ENCODE peak calls at places on chromosomes 7 and 10, in four cellular contexts. N, D, R and O are unnamed samples.

GRCh38 chr7:303884-304573 is 14.1 kb downstream of the FOXL3 start:
- DNase-seq in N (no peak), D (no peak), R (peak; percentile 51), O (peak; percentile 39)

GRCh38 chr7:137097111-137097510 is 228.7 kb downstream of the CHRM2 start:
- DNase-seq in N (no peak), D (no peak), R (no peak), O (no peak)

GRCh38 chr10:69731184-69731583 is 70.5 kb upstream of the COL13A1 start:
- DNase-seq in N (peak; percentile 73), D (no peak), R (peak; percentile 91), O (no peak)

GRCh38 chr10:100970076-100970913 is 991 bp downstream of the SEMA4G start:
- DNase-seq in N (no peak), D (no peak), R (no peak), O (no peak)

GRCh38 chr10:71472912-71473311 is 76.2 kb downstream of the CDH23 start:
- DNase-seq in N (no peak), D (no peak), R (no peak), O (no peak)

GRCh38 chr7:130941322-130942210 is 207.6 kb upstream of the KLF14 start:
- DNase-seq in N (peak; percentile 63), D (peak; percentile 49), R (no peak), O (peak; percentile 67)

GRCh38 chr10:63133787-63134557 is 844 bp downstream of the NRBF2 start:
- DNase-seq in N (peak; percentile 73), D (peak; percentile 60), R (no peak), O (no peak)

GRCh38 chr10:91776266-91776665 is 22.0 kb upstream of the TNKS2 start:
- DNase-seq in N (no peak), D (no peak), R (no peak), O (no peak)

GRCh38 chr7:66255533-66256100 is 50.5 kb downstream of the TPST1 start:
- DNase-seq in N (peak; percentile 14), D (no peak), R (no peak), O (no peak)

GRCh38 chr7:81725496-81726117 is 44.2 kb downstream of the HGF start:
- DNase-seq in N (peak; percentile 93), D (no peak), R (no peak), O (no peak)

GRCh38 chr10:112650588-112651030 is 203.6 kb downstream of the VTI1A start:
- DNase-seq in N (peak; percentile 58), D (no peak), R (no peak), O (no peak)

GRCh38 chr10:47158116-47159071 is 141.6 kb upstream of the GDF10 start:
- DNase-seq in N (no peak), D (no peak), R (no peak), O (no peak)

GRCh38 chr7:87129332-87129731 is 22.9 kb upstream of the DMTF1 start:
- DNase-seq in N (no peak), D (no peak), R (no peak), O (no peak)

GRCh38 chr7:19713676-19714075 is 4.8 kb upstream of the POLR1F start:
- DNase-seq in N (peak; percentile 82), D (peak; percentile 19), R (no peak), O (no peak)

GRCh38 chr10:48470115-48470892 is 134.6 kb downstream of the ARHGAP22 start:
- DNase-seq in N (no peak), D (no peak), R (peak; percentile 56), O (no peak)

GRCh38 chr10:48545462-48546145 is 59.3 kb downstream of the ARHGAP22 start:
- DNase-seq in N (no peak), D (no peak), R (no peak), O (no peak)

GRCh38 chr10:119208553-119208940 is 1.2 kb downstream of the GRK5 start:
- DNase-seq in N (peak; percentile 6), D (no peak), R (no peak), O (no peak)

GRCh38 chr10:123562387-123562786 is 103.8 kb upstream of the GPR26 start:
- DNase-seq in N (no peak), D (no peak), R (no peak), O (no peak)

GRCh38 chr10:36489928-36490279 is 635.5 kb upstream of the ANKRD30A start:
- DNase-seq in N (peak; percentile 96), D (no peak), R (no peak), O (no peak)

GRCh38 chr7:16203065-16203464 is 218.3 kb downstream of the CRPPA start:
- DNase-seq in N (peak; percentile 54), D (no peak), R (no peak), O (no peak)

GRCh38 chr7:13989138-13989943 is at the start of gene ETV1:
- DNase-seq in N (peak; percentile 65), D (peak; percentile 35), R (peak; percentile 82), O (peak; percentile 76)

GRCh38 chr10:33279276-33279675 is 55.2 kb downstream of the NRP1 start:
- DNase-seq in N (no peak), D (no peak), R (no peak), O (no peak)

GRCh38 chr10:91616124-91616523 is 16.7 kb downstream of the PPP1R3C start:
- DNase-seq in N (no peak), D (no peak), R (no peak), O (no peak)

GRCh38 chr10:14812271-14812670 is 25.6 kb downstream of the CDNF start:
- DNase-seq in N (no peak), D (no peak), R (no peak), O (no peak)

GRCh38 chr10:116106611-116107010 is 166.4 kb downstream of the GFRA1 start:
- DNase-seq in N (no peak), D (no peak), R (no peak), O (no peak)

GRCh38 chr7:78716876-78717275 is 736.6 kb downstream of the MAGI2 start:
- DNase-seq in N (no peak), D (no peak), R (no peak), O (peak; percentile 33)

GRCh38 chr10:42959833-42960232 is 117.0 kb upstream of the RET start:
- DNase-seq in N (no peak), D (no peak), R (no peak), O (peak; percentile 7)

GRCh38 chr7:41834805-41835694 is 132.2 kb upstream of the INHBA start:
- DNase-seq in N (no peak), D (no peak), R (peak; percentile 74), O (no peak)

GRCh38 chr7:155106356-155106755 is 36.2 kb downstream of the HTR5A start:
- DNase-seq in N (no peak), D (no peak), R (no peak), O (no peak)

GRCh38 chr7:155107126-155107525 is 37.0 kb downstream of the HTR5A start:
- DNase-seq in N (no peak), D (no peak), R (no peak), O (no peak)

GRCh38 chr7:155104913-155105312 is 34.8 kb downstream of the HTR5A start:
- DNase-seq in N (no peak), D (no peak), R (no peak), O (no peak)

GRCh38 chr7:155108144-155108901 is 38.2 kb downstream of the HTR5A start:
- DNase-seq in N (no peak), D (no peak), R (no peak), O (no peak)
- TF ChIP-seq CTCF in N (no peak), D (no peak), R (no peak), O (no peak)

GRCh38 chr10:29703276-29703675 is 68.5 kb upstream of the SVIL start:
- DNase-seq in N (no peak), D (no peak), R (no peak), O (peak; percentile 69)
- H3K4me3 ChIP-seq in N (no peak overlapping the region), D (no peak overlapping the region), R (no peak overlapping the region), O (no peak overlapping the region)

DNA sequence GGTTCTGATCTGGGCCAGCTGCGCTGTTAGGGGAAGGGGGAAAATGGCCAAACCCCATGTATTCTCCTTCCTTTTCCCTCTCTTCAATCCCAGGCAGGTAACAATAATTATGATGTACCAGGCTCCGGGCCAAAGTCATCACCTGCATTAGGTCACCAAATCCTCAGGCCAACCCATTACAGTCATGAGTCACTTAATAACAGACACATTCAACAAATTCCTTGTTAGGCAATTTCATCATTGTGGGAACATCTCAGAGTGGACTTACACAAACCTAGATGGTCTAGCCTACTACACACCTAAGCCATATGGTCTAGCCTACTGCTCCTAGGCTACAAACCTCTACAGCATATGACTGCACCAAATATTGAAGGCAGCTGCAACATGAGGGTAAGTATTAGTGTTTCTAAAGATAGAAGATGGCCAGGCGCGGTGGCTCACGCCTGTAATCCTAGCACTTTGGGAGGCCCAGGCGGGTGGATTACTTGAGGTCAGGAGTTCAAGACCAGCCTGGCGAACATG is 2.2 kb upstream of the HSPB1 start:
- DNase-seq in N (peak; percentile 89), D (no peak), R (no peak), O (no peak)
- H3K27ac ChIP-seq in N (no peak overlapping the region), D (no peak overlapping the region), R (peak overlapping the region; percentile 95), O (peak overlapping the region; percentile 100)

GRCh38 chr7:2171855-2172254 is 60.9 kb downstream of the MAD1L1 start:
- DNase-seq in N (no peak), D (no peak), R (no peak), O (no peak)
- TF ChIP-seq CTCF in N (no peak), D (no peak), R (no peak), O (no peak)